ENCODE peak calls at places on chromosomes 2 and 18, in eight cellular contexts. I, M, B, Z, P, O, J and S are unnamed samples.

GRCh38 chr2:153101187-153101586 is 377.4 kb downstream of the RPRM start:
- DNase-seq in I (no peak), M (no peak), B (no peak), Z (no peak), P (no peak), O (no peak), J (no peak), S (no peak)

GRCh38 chr18:13615432-13615861 is 110.9 kb downstream of the FAM210A start:
- DNase-seq in I (no peak), M (no peak), B (no peak), Z (no peak), P (peak; percentile 17), O (no peak), J (no peak), S (no peak)

GRCh38 chr2:190533968-190534309 is 583 bp downstream of the NEMP2 start:
- DNase-seq in I (peak; percentile 60), M (no peak), B (no peak), Z (no peak), P (peak; percentile 71), O (no peak), J (no peak), S (peak; percentile 56)

GRCh38 chr2:238968616-238969394 is 120.9 kb downstream of the TWIST2 start:
- DNase-seq in I (no peak), M (no peak), B (no peak), Z (no peak), P (no peak), O (no peak), J (no peak), S (no peak)

GRCh38 chr18:9437049-9437448 is 38.3 kb upstream of the RALBP1 start:
- DNase-seq in I (no peak), M (no peak), B (no peak), Z (no peak), P (no peak), O (no peak), J (no peak), S (no peak)

GRCh38 chr2:100105678-100106054 is 36.7 kb downstream of the AFF3 start:
- DNase-seq in I (peak; percentile 21), M (no peak), B (no peak), Z (no peak), P (no peak), O (no peak), J (no peak), S (no peak)

GRCh38 chr2:95276244-95276887 is 2.1 kb downstream of the PROM2 start:
- DNase-seq in I (no peak), M (no peak), B (no peak), Z (no peak), P (no peak), O (peak; percentile 82), J (no peak), S (no peak)

GRCh38 chr2:904243-905024 is 46.2 kb upstream of the SNTG2 start:
- DNase-seq in I (no peak), M (no peak), B (no peak), Z (no peak), P (no peak), O (peak; percentile 55), J (peak; percentile 2), S (no peak)

GRCh38 chr2:85584354-85584856 is at the start of gene VAMP5:
- DNase-seq in I (no peak), M (no peak), B (no peak), Z (peak; percentile 11), P (no peak), O (no peak), J (no peak), S (no peak)

GRCh38 chr18:3037423-3037915 is 24.5 kb upstream of the LPIN2 start:
- DNase-seq in I (no peak), M (no peak), B (peak; percentile 92), Z (peak; percentile 83), P (peak; percentile 44), O (no peak), J (no peak), S (peak; percentile 94)

GRCh38 chr18:4549164-4549920 is 94.2 kb upstream of the DLGAP1 start:
- DNase-seq in I (no peak), M (no peak), B (no peak), Z (no peak), P (no peak), O (no peak), J (no peak), S (no peak)

GRCh38 chr2:34105015-34105767 is 506.1 kb upstream of the FAM98A start:
- DNase-seq in I (no peak), M (no peak), B (peak; percentile 90), Z (peak; percentile 79), P (no peak), O (no peak), J (no peak), S (no peak)

GRCh38 chr18:50986360-50987087 is 18.7 kb downstream of the ELAC1 start:
- DNase-seq in I (peak; percentile 87), M (no peak), B (peak; percentile 23), Z (peak; percentile 61), P (no peak), O (no peak), J (no peak), S (no peak)

GRCh38 chr18:76265375-76266225 is 229.4 kb downstream of the ZNF516 start:
- DNase-seq in I (no peak), M (no peak), B (no peak), Z (peak; percentile 15), P (no peak), O (no peak), J (no peak), S (no peak)

GRCh38 chr2:172119089-172119488 is 16.4 kb upstream of the DLX2 start:
- DNase-seq in I (no peak), M (no peak), B (peak; percentile 93), Z (peak; percentile 78), P (no peak), O (no peak), J (no peak), S (no peak)

GRCh38 chr2:156626931-156627330 is 190.8 kb downstream of the GPD2 start:
- DNase-seq in I (no peak), M (no peak), B (no peak), Z (no peak), P (no peak), O (no peak), J (no peak), S (no peak)

GRCh38 chr2:5803547-5803946 is 111.4 kb downstream of the SOX11 start:
- DNase-seq in I (no peak), M (no peak), B (no peak), Z (no peak), P (no peak), O (no peak), J (no peak), S (no peak)

GRCh38 chr2:47798628-47799027 is 15.7 kb downstream of the MSH6 start:
- DNase-seq in I (no peak), M (no peak), B (no peak), Z (no peak), P (no peak), O (no peak), J (no peak), S (no peak)

GRCh38 chr2:121044412-121044811 is 240.6 kb downstream of the TFCP2L1 start:
- DNase-seq in I (no peak), M (no peak), B (no peak), Z (no peak), P (no peak), O (no peak), J (no peak), S (no peak)

GRCh38 chr2:113080134-113080533 is 12.4 kb downstream of the IL1F10 start:
- DNase-seq in I (no peak), M (peak; percentile 16), B (peak; percentile 73), Z (peak; percentile 28), P (peak; percentile 26), O (no peak), J (no peak), S (peak; percentile 39)

GRCh38 chr2:157468931-157469708 is 25.2 kb upstream of the CYTIP start:
- DNase-seq in I (no peak), M (no peak), B (peak; percentile 46), Z (peak; percentile 95), P (peak; percentile 90), O (no peak), J (no peak), S (peak; percentile 89)

GRCh38 chr2:48508461-48509124 is 21.4 kb upstream of the STON1 start:
- DNase-seq in I (no peak), M (no peak), B (peak; percentile 21), Z (peak; percentile 76), P (no peak), O (no peak), J (no peak), S (no peak)

GRCh38 chr2:18432999-18433398 is 127.5 kb downstream of the RDH14 start:
- DNase-seq in I (peak; percentile 4), M (no peak), B (no peak), Z (no peak), P (no peak), O (no peak), J (no peak), S (no peak)

GRCh38 chr18:6747646-6748045 is 18.1 kb downstream of the ARHGAP28 start:
- DNase-seq in I (no peak), M (no peak), B (peak; percentile 95), Z (peak; percentile 94), P (no peak), O (no peak), J (no peak), S (no peak)

GRCh38 chr2:62216616-62217015 is 20.7 kb downstream of the B3GNT2 start:
- DNase-seq in I (no peak), M (no peak), B (no peak), Z (peak; percentile 89), P (no peak), O (peak; percentile 51), J (no peak), S (no peak)

GRCh38 chr2:163259489-163259888 is 420.9 kb upstream of the KCNH7 start:
- DNase-seq in I (no peak), M (no peak), B (no peak), Z (no peak), P (no peak), O (no peak), J (no peak), S (no peak)

GRCh38 chr2:235641956-235642355 is 148.1 kb downstream of the AGAP1 start:
- DNase-seq in I (no peak), M (no peak), B (no peak), Z (no peak), P (no peak), O (no peak), J (no peak), S (no peak)

GRCh38 chr18:49249523-49249922 is 210.9 kb downstream of the DYM start:
- DNase-seq in I (no peak), M (no peak), B (peak; percentile 66), Z (peak; percentile 94), P (peak; percentile 10), O (no peak), J (no peak), S (no peak)

GRCh38 chr2:219245899-219246230 is 586 bp downstream of the STK16 start:
- DNase-seq in I (no peak), M (no peak), B (no peak), Z (no peak), P (no peak), O (no peak), J (no peak), S (no peak)

GRCh38 chr2:241007880-241008710 is 9.7 kb downstream of the SNED1 start:
- DNase-seq in I (peak; percentile 53), M (no peak), B (no peak), Z (no peak), P (no peak), O (peak; percentile 85), J (no peak), S (no peak)

GRCh38 chr2:38074047-38074774 is 1.7 kb downstream of the CYP1B1 start:
- DNase-seq in I (no peak), M (no peak), B (peak; percentile 22), Z (no peak), P (no peak), O (no peak), J (no peak), S (no peak)

GRCh38 chr18:44507729-44508325 is 172.9 kb upstream of the SETBP1 start:
- DNase-seq in I (peak; percentile 4), M (no peak), B (no peak), Z (no peak), P (peak; percentile 1), O (no peak), J (no peak), S (no peak)

GRCh38 chr2:219409619-219410018 is 8.6 kb upstream of the DES start:
- DNase-seq in I (no peak), M (no peak), B (no peak), Z (no peak), P (no peak), O (no peak), J (no peak), S (no peak)

GRCh38 chr2:232571026-232571474 is 20.6 kb downstream of the EIF4E2 start:
- DNase-seq in I (peak; percentile 25), M (no peak), B (no peak), Z (no peak), P (no peak), O (no peak), J (no peak), S (no peak)